ENCODE peak calls at places on chromosome 14, in ten cellular contexts. Y is endothelial cell of umbilical vein; J is posterior vena cava; K is IMR-90; U is central memory CD4-positive, alpha-beta T cell; R is AG10803; V is mucosa of gallbladder; G is HFFc6; E is HuH-7; T is coronary artery. S is an unnamed sample.

GRCh38 chr14:36683083-36683724 is 21.5 kb downstream of the PAX9 start:
- DNase-seq in U (no peak), Y (no peak), G (no peak), J (no peak), V (no peak), T (no peak), K (no peak), E (no peak), R (no peak), S (no peak)

GRCh38 chr14:34201909-34202622 is 251.2 kb upstream of the EGLN3 start:
- DNase-seq in V (no peak), E (no peak), U (no peak), Y (no peak), G (no peak), J (no peak), K (no peak), T (no peak), R (no peak), S (no peak)

GRCh38 chr14:91568626-91569025 is 58.5 kb upstream of the PPP4R3A start:
- DNase-seq in J (no peak), V (no peak), T (no peak), Y (no peak), R (no peak), E (peak; percentile 76), U (no peak), G (no peak), K (no peak), S (no peak)

GRCh38 chr14:100874051-100874410 is 29.5 kb downstream of the RTL1 start:
- DNase-seq in T (no peak), Y (no peak), G (no peak), J (peak; percentile 54), V (no peak), E (no peak), R (no peak), U (no peak), K (no peak), S (no peak)

GRCh38 chr14:101103321-101103901 is 199.9 kb upstream of the RTL1 start:
- DNase-seq in T (peak; percentile 62), G (no peak), K (no peak), Y (no peak), R (no peak), E (no peak), J (peak; percentile 66), U (no peak), V (no peak), S (no peak)

GRCh38 chr14:100445436-100446088 is 122.4 kb downstream of the SLC25A47 start:
- DNase-seq in T (no peak), J (no peak), R (no peak), U (no peak), V (no peak), Y (no peak), K (no peak), E (no peak), G (no peak), S (no peak)

GRCh38 chr14:76277586-76278130 is 98.3 kb upstream of the ESRRB start:
- DNase-seq in U (no peak), R (no peak), Y (no peak), J (no peak), V (no peak), K (no peak), E (no peak), G (no peak), T (peak; percentile 41), S (no peak)

GRCh38 chr14:94123296-94123695 is 6.1 kb downstream of the IFI27L2 start:
- DNase-seq in R (no peak), K (no peak), T (peak; percentile 46), U (no peak), G (no peak), J (no peak), E (no peak), Y (no peak), V (no peak), S (no peak)